ENCODE peak calls at places on chromosomes 12 and 14, in six cellular contexts. One of them, this sample, is unnamed.

GRCh38 chr12:47636908-47637780 is 68.7 kb downstream of the RPAP3 start:
- DNase-seq in H1: peak; percentile 86
- DNase-seq in neuronal stem cell: no peak
- DNase-seq in IMR-90: no peak
- DNase-seq in mesendoderm: peak; percentile 96
- DNase-seq in mesenchymal stem cell: peak; percentile 5
- DNase-seq in this sample: peak; percentile 77

GRCh38 chr12:69468237-69469026 is 1.8 kb upstream of the FRS2 start:
- DNase-seq in IMR-90: no peak
- DNase-seq in H1: no peak
- DNase-seq in neuronal stem cell: no peak
- DNase-seq in mesenchymal stem cell: no peak
- DNase-seq in mesendoderm: peak; percentile 64
- DNase-seq in this sample: peak; percentile 38

GRCh38 chr14:67416085-67416484 is 4.1 kb upstream of the PLEK2 start:
- DNase-seq in neuronal stem cell: no peak
- DNase-seq in H1: no peak
- DNase-seq in IMR-90: no peak
- DNase-seq in mesenchymal stem cell: no peak
- DNase-seq in mesendoderm: no peak
- DNase-seq in this sample: peak; percentile 10

GRCh38 chr14:91388551-91388975 is 29.1 kb downstream of the CCDC88C start:
- DNase-seq in mesendoderm: no peak
- DNase-seq in H1: no peak
- DNase-seq in mesenchymal stem cell: peak; percentile 85
- DNase-seq in neuronal stem cell: no peak
- DNase-seq in IMR-90: peak; percentile 59
- DNase-seq in this sample: no peak

GRCh38 chr12:124763594-124763979 is 100.1 kb downstream of the SCARB1 start:
- DNase-seq in neuronal stem cell: no peak
- DNase-seq in mesendoderm: no peak
- DNase-seq in IMR-90: no peak
- DNase-seq in H1: no peak
- DNase-seq in mesenchymal stem cell: no peak
- DNase-seq in this sample: no peak

GRCh38 chr12:124938066-124938465 is 23.6 kb upstream of the UBC start:
- DNase-seq in mesendoderm: no peak
- DNase-seq in neuronal stem cell: no peak
- DNase-seq in mesenchymal stem cell: no peak
- DNase-seq in H1: no peak
- DNase-seq in IMR-90: no peak
- DNase-seq in this sample: no peak

GRCh38 chr12:96198970-96199369 is 4.8 kb downstream of the ELK3 start:
- DNase-seq in IMR-90: peak; percentile 96
- DNase-seq in neuronal stem cell: no peak
- DNase-seq in mesendoderm: no peak
- DNase-seq in mesenchymal stem cell: peak; percentile 91
- DNase-seq in H1: no peak
- DNase-seq in this sample: peak; percentile 38

GRCh38 chr12:87120440-87120839 is 864.2 kb upstream of the MGAT4C start:
- DNase-seq in IMR-90: peak; percentile 2
- DNase-seq in mesenchymal stem cell: no peak
- DNase-seq in H1: no peak
- DNase-seq in neuronal stem cell: no peak
- DNase-seq in mesendoderm: no peak
- DNase-seq in this sample: no peak

GRCh38 chr14:50620341-50620740 is 47.8 kb downstream of the SAV1 start:
- DNase-seq in H1: no peak
- DNase-seq in IMR-90: peak; percentile 37
- DNase-seq in neuronal stem cell: no peak
- DNase-seq in mesendoderm: no peak
- DNase-seq in mesenchymal stem cell: no peak
- DNase-seq in this sample: no peak

GRCh38 chr14:100575266-100575995 is 11.8 kb downstream of the BEGAIN start:
- DNase-seq in H1: no peak
- DNase-seq in mesendoderm: no peak
- DNase-seq in neuronal stem cell: no peak
- DNase-seq in IMR-90: no peak
- DNase-seq in mesenchymal stem cell: no peak
- DNase-seq in this sample: no peak

GRCh38 chr12:116599285-116600122 is 40.3 kb downstream of the MAP1LC3B2 start:
- DNase-seq in neuronal stem cell: peak; percentile 58
- DNase-seq in H1: peak; percentile 92
- DNase-seq in mesendoderm: peak; percentile 82
- DNase-seq in IMR-90: peak; percentile 58
- DNase-seq in mesenchymal stem cell: peak; percentile 80
- DNase-seq in this sample: peak; percentile 66

GRCh38 chr14:105223260-105223659 is 25.1 kb upstream of the BTBD6 start:
- DNase-seq in IMR-90: no peak
- DNase-seq in mesenchymal stem cell: peak; percentile 51
- DNase-seq in neuronal stem cell: no peak
- DNase-seq in mesendoderm: no peak
- DNase-seq in H1: no peak
- DNase-seq in this sample: peak; percentile 79

GRCh38 chr14:21083565-21084325 is 13.6 kb downstream of the ARHGEF40 start:
- DNase-seq in H1: no peak
- DNase-seq in mesendoderm: no peak
- DNase-seq in mesenchymal stem cell: no peak
- DNase-seq in IMR-90: peak; percentile 23
- DNase-seq in neuronal stem cell: no peak
- DNase-seq in this sample: no peak

GRCh38 chr12:15364221-15365170 is 42.2 kb downstream of the PTPRO start:
- DNase-seq in mesenchymal stem cell: no peak
- DNase-seq in H1: no peak
- DNase-seq in mesendoderm: no peak
- DNase-seq in IMR-90: no peak
- DNase-seq in neuronal stem cell: no peak
- DNase-seq in this sample: no peak

GRCh38 chr14:71687115-71687836 is 245.0 kb upstream of the RGS6 start:
- DNase-seq in mesenchymal stem cell: no peak
- DNase-seq in IMR-90: peak; percentile 46
- DNase-seq in neuronal stem cell: no peak
- DNase-seq in H1: no peak
- DNase-seq in mesendoderm: no peak
- DNase-seq in this sample: no peak

GRCh38 chr14:71262466-71262865 is 355.2 kb downstream of the PCNX1 start:
- DNase-seq in mesendoderm: no peak
- DNase-seq in IMR-90: no peak
- DNase-seq in neuronal stem cell: no peak
- DNase-seq in H1: no peak
- DNase-seq in mesenchymal stem cell: no peak
- DNase-seq in this sample: no peak

DNA sequence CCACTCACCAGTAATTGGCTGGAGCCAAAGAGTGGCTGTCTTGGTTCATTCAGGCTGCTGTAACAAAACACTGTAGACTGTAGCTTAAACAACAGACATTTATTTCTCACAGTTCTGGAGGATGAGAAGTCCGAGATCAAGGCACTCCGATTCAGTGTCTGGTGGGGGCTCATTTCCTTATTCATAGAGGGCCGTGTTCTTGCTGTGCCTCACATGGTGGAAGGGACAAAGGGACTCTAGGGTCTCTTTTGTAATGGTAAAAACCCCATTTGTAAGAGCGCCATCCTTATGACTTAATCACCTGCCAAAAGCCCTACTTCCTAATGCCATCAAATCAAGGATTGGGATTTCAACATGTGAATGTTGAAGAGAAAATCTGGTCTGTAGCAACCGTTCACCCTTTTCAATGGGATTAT is 34.7 kb upstream of the CDKN3 start:
- DNase-seq in IMR-90: no peak
- DNase-seq in mesenchymal stem cell: no peak
- DNase-seq in H1: peak; percentile 59
- DNase-seq in mesendoderm: peak; percentile 34
- DNase-seq in neuronal stem cell: no peak
- DNase-seq in this sample: no peak
- H2AK5ac ChIP-seq in IMR-90: no peak overlapping the region
- H2AK5ac ChIP-seq in mesenchymal stem cell: peak overlapping the region; percentile 13
- H2AK5ac ChIP-seq in H1: no peak overlapping the region
- H2AK5ac ChIP-seq in mesendoderm: no peak overlapping the region
- H2AK5ac ChIP-seq in neuronal stem cell: no peak overlapping the region
- H2AK5ac ChIP-seq in this sample: no peak overlapping the region

DNA sequence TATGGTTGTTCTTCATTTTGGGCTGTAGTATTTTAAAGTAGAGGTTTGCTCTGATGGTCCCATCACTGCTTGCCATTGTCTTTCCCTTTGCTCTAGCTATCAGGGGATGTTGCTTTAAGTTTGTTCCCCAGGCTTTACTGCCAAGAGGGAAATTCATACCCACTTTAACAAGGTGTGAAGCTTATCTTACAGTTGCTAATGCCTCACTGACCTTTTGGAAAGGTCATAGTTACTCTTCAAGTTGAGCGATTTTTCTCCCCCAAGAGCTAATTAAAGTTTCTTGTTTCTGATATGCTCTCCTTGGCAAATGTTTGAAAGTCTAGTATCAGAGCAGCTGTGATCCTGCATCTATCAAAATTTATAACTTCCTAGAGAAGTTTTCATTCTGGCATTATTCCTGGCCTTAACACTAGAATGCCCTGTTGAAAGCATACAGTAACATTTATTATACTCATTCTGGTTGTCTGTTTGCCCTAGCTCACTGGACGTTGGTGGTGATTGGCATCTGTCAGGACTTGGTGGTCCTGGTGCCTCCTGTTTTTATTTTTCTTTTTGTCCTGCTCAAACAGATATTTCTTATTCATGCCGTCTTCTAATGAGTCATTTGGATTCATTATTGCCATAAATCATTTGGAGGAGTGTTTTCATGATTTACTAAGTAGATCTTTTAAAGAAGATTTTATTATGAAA is 8.1 kb downstream of the ATP2A2 start:
- DNase-seq in neuronal stem cell: no peak
- DNase-seq in mesenchymal stem cell: no peak
- DNase-seq in mesendoderm: peak; percentile 73
- DNase-seq in IMR-90: no peak
- DNase-seq in H1: no peak
- DNase-seq in this sample: no peak
- H3K36me3 ChIP-seq in neuronal stem cell: peaks cover 21% of the 10 kb centered on the region
- H3K36me3 ChIP-seq in mesenchymal stem cell: peaks cover 39% of the 10 kb centered on the region
- H3K36me3 ChIP-seq in mesendoderm: peaks cover 3% of the 10 kb centered on the region
- H3K36me3 ChIP-seq in IMR-90: peaks cover 44% of the 10 kb centered on the region
- H3K36me3 ChIP-seq in H1: peaks cover 38% of the 10 kb centered on the region
- H3K36me3 ChIP-seq in this sample: peaks cover 32% of the 10 kb centered on the region

DNA sequence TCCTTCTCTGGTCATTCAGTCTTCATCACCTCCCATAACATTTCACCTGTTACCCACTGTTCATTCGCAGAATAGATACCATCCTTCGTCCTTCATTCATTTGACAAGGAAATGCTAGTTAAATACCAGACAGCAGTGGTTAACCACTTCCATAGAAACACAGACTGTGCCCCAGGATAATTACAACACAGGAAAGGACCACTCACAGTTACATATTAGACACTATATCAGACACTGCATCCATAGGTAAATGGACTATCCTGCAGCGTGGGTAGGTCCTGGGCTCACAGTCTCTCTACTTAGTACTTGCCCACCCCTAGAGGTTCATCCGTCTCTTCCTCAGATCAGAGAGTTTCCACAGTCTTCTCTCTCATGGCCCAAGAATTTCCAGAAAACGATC is 1044.6 kb downstream of the VRK1 start:
- DNase-seq in neuronal stem cell: no peak
- DNase-seq in mesenchymal stem cell: no peak
- DNase-seq in IMR-90: no peak
- DNase-seq in mesendoderm: no peak
- DNase-seq in H1: peak; percentile 6
- DNase-seq in this sample: no peak
- H2AK5ac ChIP-seq in neuronal stem cell: no peak overlapping the region
- H2AK5ac ChIP-seq in mesenchymal stem cell: no peak overlapping the region
- H2AK5ac ChIP-seq in IMR-90: no peak overlapping the region
- H2AK5ac ChIP-seq in mesendoderm: no peak overlapping the region
- H2AK5ac ChIP-seq in H1: no peak overlapping the region
- H2AK5ac ChIP-seq in this sample: no peak overlapping the region

GRCh38 chr14:102945346-102946130 is 23.1 kb downstream of the AMN start:
- DNase-seq in neuronal stem cell: no peak
- DNase-seq in IMR-90: peak; percentile 84
- DNase-seq in mesenchymal stem cell: no peak
- DNase-seq in H1: no peak
- DNase-seq in mesendoderm: no peak
- DNase-seq in this sample: no peak
- H3K36me3 ChIP-seq in neuronal stem cell: peaks cover 63% of the 10 kb centered on the region
- H3K36me3 ChIP-seq in IMR-90: peaks cover 83% of the 10 kb centered on the region
- H3K36me3 ChIP-seq in mesenchymal stem cell: peaks cover 91% of the 10 kb centered on the region
- H3K36me3 ChIP-seq in H1: peaks cover 35% of the 10 kb centered on the region
- H3K36me3 ChIP-seq in mesendoderm: peaks cover 20% of the 10 kb centered on the region
- H3K36me3 ChIP-seq in this sample: peaks cover 88% of the 10 kb centered on the region